ENCODE peak calls at places on chromosomes 3 and 15, in six cellular contexts. O, F, T, G, J and N are unnamed samples.

GRCh38 chr3:157388976-157389375 is 47.7 kb upstream of the PTX3 start:
- DNase-seq in G (no peak), O (no peak), J (no peak), F (no peak), T (no peak), N (no peak)

GRCh38 chr3:16448691-16449090 is 64.8 kb downstream of the RFTN1 start:
- DNase-seq in G (peak), F (no peak), J (peak), T (peak), O (peak), N (no peak)

GRCh38 chr15:66588537-66588936 is 22.7 kb upstream of the LCTL start:
- DNase-seq in T (no peak), O (no peak), J (no peak), F (no peak), G (no peak), N (no peak)

GRCh38 chr3:171825222-171825828 is 15.0 kb upstream of the PLD1 start:
- DNase-seq in G (no peak), J (no peak), T (no peak), O (no peak), F (no peak), N (no peak)

GRCh38 chr3:111236833-111237713 is 165.5 kb downstream of the NECTIN3 start:
- DNase-seq in T (no peak), O (no peak), G (no peak), J (no peak), F (no peak), N (no peak)

GRCh38 chr15:26051771-26052685 is 188.9 kb upstream of the ATP10A start:
- DNase-seq in J (no peak), T (peak), O (peak), G (no peak), F (no peak), N (no peak)

GRCh38 chr3:184874709-184875644 is 63.0 kb downstream of the VPS8 start:
- DNase-seq in J (peak), F (no peak), T (no peak), G (no peak), O (no peak), N (no peak)

GRCh38 chr3:153956621-153957020 is 164.6 kb upstream of the ARHGEF26 start:
- DNase-seq in O (no peak), G (no peak), J (no peak), T (no peak), F (no peak), N (no peak)

GRCh38 chr15:78429477-78429876 is 8.5 kb upstream of the IREB2 start:
- DNase-seq in J (no peak), G (no peak), O (no peak), F (no peak), T (no peak), N (no peak)

GRCh38 chr3:17836092-17836491 is 93.7 kb upstream of the TBC1D5 start:
- DNase-seq in O (no peak), F (no peak), T (no peak), J (no peak), G (no peak), N (no peak)

GRCh38 chr3:42961633-42962032 is 17.5 kb upstream of the GASK1A start:
- DNase-seq in J (peak), O (peak), G (peak), T (no peak), F (no peak), N (no peak)

GRCh38 chr3:117118604-117119003 is 409.0 kb downstream of the TUSC7 start:
- DNase-seq in G (no peak), O (no peak), J (no peak), T (no peak), F (no peak), N (no peak)

GRCh38 chr15:55789066-55789660 is 46.2 kb upstream of the PRTG start:
- DNase-seq in G (peak), T (no peak), J (peak), O (no peak), F (no peak), N (peak)

GRCh38 chr3:179451335-179452165 is at the start of gene GNB4:
- DNase-seq in F (peak), J (no peak), T (peak), G (peak), O (peak), N (peak)

GRCh38 chr3:179973931-179974361 is 62.8 kb downstream of the PEX5L start:
- DNase-seq in O (no peak), J (no peak), G (no peak), T (no peak), F (no peak), N (no peak)

GRCh38 chr3:43468141-43468540 is 153.7 kb downstream of the ANO10 start:
- DNase-seq in J (no peak), T (no peak), G (no peak), F (no peak), O (no peak), N (no peak)

GRCh38 chr15:27499191-27499590 is 528.2 kb downstream of the GABRG3 start:
- DNase-seq in J (no peak), F (no peak), O (no peak), G (no peak), T (no peak), N (no peak)

GRCh38 chr3:133568294-133569014 is 5.0 kb upstream of the CDV3 start:
- DNase-seq in G (peak), T (no peak), O (no peak), J (peak), F (no peak), N (no peak)

GRCh38 chr3:110341047-110341446 is 730.6 kb upstream of the NECTIN3 start:
- DNase-seq in G (no peak), F (no peak), O (no peak), J (no peak), T (no peak), N (no peak)

GRCh38 chr3:308597-309321 is 112.2 kb downstream of the CHL1 start:
- DNase-seq in G (no peak), T (no peak), F (peak), J (no peak), O (no peak), N (no peak)

GRCh38 chr3:122640437-122640999 is 40.1 kb upstream of the PARP14 start:
- DNase-seq in G (no peak), T (no peak), J (no peak), O (no peak), F (no peak), N (no peak)

GRCh38 chr3:28726840-28727239 is 378.2 kb upstream of the AZI2 start:
- DNase-seq in F (no peak), T (peak), G (peak), J (peak), O (no peak), N (peak)

GRCh38 chr3:140529096-140529495 is 148.8 kb upstream of the TRIM42 start:
- DNase-seq in T (no peak), F (no peak), G (no peak), J (no peak), O (no peak), N (no peak)

GRCh38 chr15:76340802-76341365 is 4.3 kb downstream of the ISL2 start:
- DNase-seq in O (no peak), F (peak), J (no peak), G (peak), T (no peak), N (no peak)

GRCh38 chr3:114111060-114111790 is 54.7 kb downstream of the QTRT2 start:
- DNase-seq in T (no peak), F (no peak), G (no peak), J (no peak), O (no peak), N (no peak)

GRCh38 chr3:114112696-114113095 is 56.2 kb downstream of the QTRT2 start:
- DNase-seq in T (no peak), O (no peak), G (no peak), F (no peak), J (no peak), N (no peak)

GRCh38 chr3:114108137-114108536 is 51.6 kb downstream of the QTRT2 start:
- DNase-seq in T (no peak), J (no peak), F (no peak), O (no peak), G (no peak), N (no peak)

GRCh38 chr3:114115151-114115550 is 58.6 kb downstream of the QTRT2 start:
- DNase-seq in O (no peak), G (no peak), T (no peak), J (no peak), F (no peak), N (no peak)

DNA sequence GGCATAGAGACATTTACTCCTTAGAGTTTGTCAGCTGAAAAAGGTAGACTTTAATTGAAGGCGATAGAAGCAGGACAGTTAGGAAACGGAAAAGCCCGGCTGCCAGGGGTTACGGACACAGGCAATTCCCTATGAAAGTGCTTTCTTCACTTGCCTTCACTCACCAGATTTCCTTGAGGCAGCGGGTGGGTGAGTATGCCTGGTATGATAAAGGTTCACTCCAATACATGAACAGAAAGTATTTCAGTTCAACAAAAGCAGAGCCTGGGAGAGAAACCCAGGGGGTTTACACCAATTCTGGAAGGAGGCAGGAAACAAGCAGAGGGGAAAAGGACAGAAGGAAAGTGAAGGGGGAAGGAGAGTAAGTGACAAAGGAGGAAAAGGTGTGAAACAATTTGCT is 53.9 kb downstream of the QTRT2 start:
- DNase-seq in G (no peak), T (no peak), O (no peak), F (no peak), J (no peak), N (no peak)
- TF ChIP-seq POLR2A in G (no peak), T (no peak), O (no peak), F (no peak), J (no peak), N (no peak)

GRCh38 chr3:45692866-45693265 is 3.7 kb downstream of the SACM1L start:
- DNase-seq in T (no peak), J (no peak), G (no peak), F (no peak), O (no peak), N (no peak)

GRCh38 chr3:45689787-45690145 is 570 bp downstream of the SACM1L start:
- DNase-seq in G (no peak), J (no peak), O (no peak), T (no peak), F (no peak), N (no peak)

GRCh38 chr3:45688882-45689786 is at the start of gene SACM1L:
- DNase-seq in T (peak), J (peak), O (peak), G (peak), F (peak), N (peak)

GRCh38 chr3:45688194-45688881 is 858 bp upstream of the SACM1L start:
- DNase-seq in J (no peak), G (no peak), F (peak), O (no peak), T (no peak), N (no peak)

GRCh38 chr3:45690331-45691035 is 1.3 kb downstream of the SACM1L start:
- DNase-seq in G (no peak), J (no peak), O (no peak), F (no peak), T (no peak), N (no peak)
- TF ChIP-seq POLR2A in G (no peak), J (no peak), O (no peak), F (no peak), T (no peak), N (no peak)

GRCh38 chr15:81000626-81001179 is at the start of gene TLNRD1:
- DNase-seq in T (peak), J (peak), O (peak), G (peak), F (peak), N (peak)
- TF ChIP-seq POLR2A in T (no peak), J (peak), O (no peak), G (peak), F (no peak), N (peak)

GRCh38 chr15:90387534-90388461 is at the start of gene IQGAP1:
- DNase-seq in F (peak), J (peak), G (peak), T (peak), O (peak), N (peak)
- TF ChIP-seq POLR2A in F (peak), J (peak), G (peak), T (no peak), O (peak), N (peak)

DNA sequence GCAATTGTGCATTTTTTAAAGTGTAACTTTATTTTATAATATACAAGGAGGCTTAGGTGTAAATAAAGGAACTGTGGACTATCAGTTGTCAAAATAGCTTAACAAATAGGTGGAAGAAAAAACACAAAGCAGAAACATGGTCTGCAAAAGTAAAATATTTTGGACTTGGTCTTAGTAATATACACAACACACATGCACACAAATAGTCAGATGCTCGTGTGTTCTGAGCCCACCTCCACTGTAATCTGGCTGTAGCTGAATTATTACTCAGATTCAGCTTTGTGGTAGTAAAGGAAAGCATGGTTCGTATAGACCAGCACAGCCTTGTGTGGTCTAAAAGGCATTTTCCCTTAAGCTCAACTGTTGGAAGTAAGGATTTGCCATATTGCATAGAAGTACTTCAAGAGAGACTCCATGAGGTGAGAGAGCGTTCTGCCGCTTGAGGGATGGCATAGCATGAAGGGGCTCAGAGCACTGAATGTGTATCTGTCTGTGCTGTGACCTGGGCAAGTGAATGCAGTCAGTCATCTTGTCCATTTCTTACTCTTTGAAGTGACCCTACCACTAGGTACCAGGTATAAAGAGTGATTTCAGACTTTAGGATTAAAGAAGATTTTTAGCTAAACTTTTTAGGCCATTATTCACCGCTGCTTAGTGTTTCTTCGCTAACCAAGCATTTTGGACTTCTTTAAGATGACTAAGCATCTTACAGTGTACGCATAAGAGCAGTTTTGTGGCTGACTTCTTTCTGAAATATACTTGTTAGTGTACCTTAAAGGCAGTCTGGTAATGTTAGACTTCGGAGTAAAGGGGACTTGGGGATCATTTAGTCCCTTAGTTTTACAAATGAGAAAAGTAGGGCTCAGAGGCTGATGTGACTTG is 15.1 kb downstream of the TPM1 start:
- DNase-seq in G (no peak), F (no peak), T (no peak), O (no peak), J (no peak), N (no peak)
- TF ChIP-seq POLR2A in G (no peak), F (no peak), T (no peak), O (no peak), J (no peak), N (no peak)

GRCh38 chr3:141776885-141777284 is 13.7 kb downstream of the GRK7 start:
- DNase-seq in O (no peak), T (no peak), J (no peak), G (no peak), F (no peak), N (no peak)
- TF ChIP-seq POLR2A in O (no peak), T (no peak), J (no peak), G (no peak), F (no peak), N (no peak)

GRCh38 chr3:73332558-73332957 is 271.1 kb downstream of the EBLN2 start:
- DNase-seq in J (no peak), T (no peak), F (no peak), O (no peak), G (no peak), N (no peak)
- TF ChIP-seq POLR2A in J (no peak), T (no peak), F (no peak), O (no peak), G (no peak), N (no peak)

GRCh38 chr15:67935244-67935643 is 95.4 kb upstream of the RNU6-1 start:
- DNase-seq in F (no peak), O (no peak), J (no peak), G (no peak), T (no peak), N (no peak)
- TF ChIP-seq POLR2A in F (no peak), O (no peak), J (no peak), G (no peak), T (no peak), N (no peak)